ENCODE peak calls at places on chromosomes 16 and 17, in eight cellular contexts. C is prostate gland; P is AG04450; B is adrenal gland; N is upper lobe of right lung; H is colonic mucosa; V is CD8-positive, alpha-beta memory T cell; L is small intestine. G is an unnamed sample.

GRCh38 chr16:57537194-57537505 is 779 bp upstream of the CCDC102A start:
- DNase-seq in B (no peak), V (peak; percentile 54), L (no peak), C (no peak), N (no peak), P (no peak), H (no peak), G (no peak)

GRCh38 chr17:7579839-7580630 is 597 bp downstream of the CD68 start:
- DNase-seq in V (no peak), C (no peak), N (no peak), B (no peak), L (peak; percentile 27), H (no peak), P (no peak), G (no peak)

GRCh38 chr17:42845918-42846593 is 1.7 kb downstream of the AOC2 start:
- DNase-seq in H (no peak), N (no peak), C (no peak), P (no peak), B (no peak), L (no peak), V (no peak), G (no peak)

GRCh38 chr17:78442648-78443128 is 64.2 kb downstream of the PGS1 start:
- DNase-seq in N (peak; percentile 90), P (peak; percentile 34), C (no peak), V (no peak), L (no peak), B (peak; percentile 87), H (peak; percentile 39), G (no peak)

GRCh38 chr17:4605826-4606225 is 21.5 kb downstream of the SMTNL2 start:
- DNase-seq in C (no peak), P (no peak), V (no peak), N (no peak), H (no peak), B (peak; percentile 39), L (peak; percentile 23), G (no peak)

GRCh38 chr17:13561606-13562270 is 40.0 kb downstream of the HS3ST3A1 start:
- DNase-seq in H (peak; percentile 18), N (no peak), C (no peak), V (no peak), B (peak; percentile 80), L (no peak), P (peak; percentile 78), G (no peak)

GRCh38 chr17:80111702-80112470 is 10.5 kb downstream of the GAA start:
- DNase-seq in L (no peak), H (no peak), C (no peak), N (no peak), V (no peak), B (no peak), P (no peak), G (no peak)

GRCh38 chr17:68246271-68247028 is 1.4 kb upstream of the AMZ2 start:
- DNase-seq in H (no peak), P (no peak), C (no peak), L (no peak), V (no peak), N (no peak), B (no peak), G (no peak)

GRCh38 chr16:57807968-57808528 is 5.8 kb upstream of the KIFC3 start:
- DNase-seq in C (peak; percentile 90), L (peak; percentile 91), V (peak; percentile 32), P (peak; percentile 47), B (peak; percentile 78), H (peak; percentile 89), N (peak; percentile 91), G (peak; percentile 98)

GRCh38 chr16:11308493-11309283 is 27.6 kb upstream of the PRM1 start:
- DNase-seq in L (no peak), N (no peak), B (no peak), V (no peak), C (no peak), H (no peak), P (no peak), G (no peak)

GRCh38 chr17:10631048-10631700 is 25.9 kb downstream of the MYH3 start:
- DNase-seq in P (no peak), V (no peak), N (no peak), C (no peak), L (peak; percentile 25), B (no peak), H (peak; percentile 43), G (no peak)

DNA sequence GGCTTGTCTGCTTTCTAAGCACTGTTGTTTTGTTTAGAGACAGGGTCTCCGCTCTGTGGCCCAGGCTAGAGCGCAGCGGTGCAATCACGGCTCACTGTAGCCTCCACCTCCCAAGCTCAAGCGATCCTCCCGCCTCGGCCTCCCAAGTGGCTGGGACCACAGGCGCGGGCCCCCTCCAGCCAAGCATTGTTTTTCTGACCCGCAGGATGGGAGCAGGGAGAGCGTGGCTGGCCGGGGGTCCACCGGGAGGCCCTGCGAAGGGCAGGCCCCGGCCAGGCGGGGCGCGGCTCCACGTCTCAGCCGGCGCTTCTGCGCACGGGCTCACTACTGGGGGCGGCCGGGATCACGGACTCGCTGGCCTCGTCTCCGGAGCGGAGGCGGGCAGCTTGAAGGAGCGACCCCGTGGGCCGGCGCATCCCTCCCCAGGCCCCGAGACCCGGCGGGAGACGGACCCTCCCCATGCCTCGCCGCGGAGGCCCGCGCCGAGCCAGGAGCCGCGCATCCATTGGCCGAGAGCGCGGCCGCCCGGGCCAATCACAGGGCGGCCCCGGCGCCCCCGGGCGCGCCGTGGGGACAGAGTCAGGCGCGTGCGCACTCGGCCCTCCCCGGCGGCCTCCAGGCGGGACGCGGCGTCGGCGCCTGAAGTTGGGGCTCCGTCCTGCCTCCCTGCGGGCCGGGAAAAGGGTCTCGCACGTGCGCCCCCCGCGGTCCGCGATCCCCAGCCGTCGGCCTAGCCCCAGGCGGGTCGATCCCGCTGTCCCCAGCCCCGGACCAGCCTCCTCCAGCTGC is 24.9 kb downstream of the ACTG1 start:
- DNase-seq in P (no peak), C (peak; percentile 68), H (peak; percentile 81), B (peak; percentile 60), V (peak; percentile 65), L (peak; percentile 82), N (peak; percentile 92), G (no peak)
- H3K27ac ChIP-seq in P (no peak overlapping the region), C (peak overlapping the region; percentile 81), H (peak overlapping the region; percentile 83), B (peak overlapping the region; percentile 87), V (peak overlapping the region; percentile 59), L (peak overlapping the region; percentile 87), N (peak overlapping the region; percentile 95), G (no peak overlapping the region)

DNA sequence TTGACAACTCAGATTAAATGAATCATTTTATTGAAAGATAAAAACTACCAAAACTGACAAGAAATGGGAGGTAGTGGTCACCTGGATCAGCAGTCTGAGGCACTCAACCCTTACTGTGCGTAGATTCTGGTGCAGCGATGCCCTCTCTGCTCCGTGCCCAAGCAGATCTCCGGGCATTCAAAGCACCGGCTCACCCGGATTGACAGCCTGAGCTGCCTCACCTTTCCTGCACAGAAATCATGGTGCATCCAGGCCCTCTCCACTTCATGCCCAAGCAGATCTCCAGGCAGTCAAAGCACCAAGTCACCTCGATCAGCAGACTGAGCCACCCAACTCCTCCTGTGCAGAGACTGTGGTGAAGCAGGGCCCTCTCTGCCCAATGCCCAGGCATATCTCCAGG is 196.8 kb downstream of the CA10 start:
- DNase-seq in C (no peak), V (no peak), B (no peak), H (no peak), N (no peak), P (no peak), L (no peak), G (no peak)
- H3K9me3 ChIP-seq in C (no peaks in the 10 kb centered on the region), V (no peaks in the 10 kb centered on the region), B (no peaks in the 10 kb centered on the region), H (no peaks in the 10 kb centered on the region), N (peaks cover 11% of the 10 kb centered on the region), P (peaks cover 13% of the 10 kb centered on the region), L (no peaks in the 10 kb centered on the region), G (no peaks in the 10 kb centered on the region)

DNA sequence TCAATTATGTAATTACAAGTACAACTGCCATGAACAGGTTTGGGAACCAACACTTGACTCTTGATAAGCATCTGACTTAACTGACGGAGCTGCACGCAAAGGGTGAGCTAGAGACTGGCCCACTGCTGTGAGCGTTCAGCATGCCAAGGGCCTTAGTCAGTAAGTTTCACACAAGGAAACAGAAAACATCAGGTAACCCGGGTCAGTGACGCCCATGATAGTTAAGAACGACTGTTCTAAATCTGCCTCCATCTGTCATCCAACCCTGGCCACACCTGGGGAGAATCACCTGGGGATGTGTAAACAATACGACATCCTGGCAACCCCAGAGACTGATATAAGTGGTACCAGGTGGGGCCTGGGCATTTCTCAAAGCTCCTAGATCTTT is 12.3 kb downstream of the SMIM5 start:
- DNase-seq in H (peak; percentile 79), N (peak; percentile 75), B (no peak), L (peak; percentile 91), P (no peak), V (no peak), C (peak; percentile 58), G (peak; percentile 90)
- H3K27ac ChIP-seq in H (peak overlapping the region; percentile 97), N (peak overlapping the region; percentile 89), B (no peak overlapping the region), L (peak overlapping the region; percentile 97), P (no peak overlapping the region), V (no peak overlapping the region), C (peak overlapping the region; percentile 33), G (peak overlapping the region; percentile 92)

GRCh38 chr17:75109047-75109406 is 742 bp upstream of the ARMC7 start:
- DNase-seq in H (no peak), C (no peak), N (no peak), B (no peak), V (no peak), L (no peak), P (no peak), G (no peak)

GRCh38 chr17:75110307-75110937 is 653 bp downstream of the ARMC7 start:
- DNase-seq in V (no peak), P (no peak), L (peak; percentile 51), N (no peak), H (peak; percentile 55), B (no peak), C (no peak), G (peak; percentile 57)

GRCh38 chr17:75109407-75110236 is at the start of gene ARMC7:
- DNase-seq in N (peak; percentile 97), P (peak; percentile 49), L (peak; percentile 89), B (peak; percentile 88), H (peak; percentile 96), V (peak; percentile 86), C (peak; percentile 83), G (peak; percentile 92)

GRCh38 chr17:75113798-75114551 is 4.2 kb downstream of the ARMC7 start:
- DNase-seq in P (peak; percentile 82), B (peak; percentile 87), C (peak; percentile 91), L (peak; percentile 95), V (peak; percentile 84), N (peak; percentile 88), H (peak; percentile 96), G (peak; percentile 82)

GRCh38 chr17:75111777-75112176 is 2.0 kb downstream of the ARMC7 start:
- DNase-seq in P (no peak), V (no peak), H (no peak), N (no peak), B (no peak), C (no peak), L (no peak), G (no peak)
- H3K9me3 ChIP-seq in P (no peaks in the 10 kb centered on the region), V (no peaks in the 10 kb centered on the region), H (no peaks in the 10 kb centered on the region), N (no peaks in the 10 kb centered on the region), B (no peaks in the 10 kb centered on the region), C (no peaks in the 10 kb centered on the region), L (no peaks in the 10 kb centered on the region), G (no peaks in the 10 kb centered on the region)